ENCODE peak calls at places on chromosomes 3 and 15, in five cellular contexts. Z is PC-3, V is HepG2, I is endothelial cell of umbilical vein, S is PC-9. L is an unnamed sample.

GRCh38 chr3:4596596-4596995 is 103.4 kb downstream of the ITPR1 start:
- DNase-seq in I (no peak), S (no peak), Z (no peak), V (no peak), L (no peak)

GRCh38 chr3:8767667-8768363 is 1.6 kb downstream of the OXTR start:
- DNase-seq in Z (peak; percentile 79), S (no peak), V (peak; percentile 28), I (peak; percentile 28), L (no peak)

GRCh38 chr15:90151989-90152645 is 49.0 kb upstream of the SEMA4B start:
- DNase-seq in S (no peak), Z (no peak), I (no peak), V (no peak), L (no peak)

GRCh38 chr3:99716463-99716995 is 78.1 kb downstream of the COL8A1 start:
- DNase-seq in S (no peak), Z (no peak), I (no peak), V (no peak), L (no peak)

GRCh38 chr3:70550723-70551319 is 238.4 kb upstream of the MDFIC2 start:
- DNase-seq in I (peak; percentile 75), V (peak; percentile 42), Z (peak; percentile 44), S (no peak), L (peak; percentile 71)

GRCh38 chr3:194079702-194080172 is 56.2 kb upstream of the HES1 start:
- DNase-seq in Z (no peak), S (no peak), V (no peak), I (no peak), L (no peak)

GRCh38 chr15:51312132-51312531 is 26.3 kb downstream of the CYP19A1 start:
- DNase-seq in Z (peak; percentile 29), S (no peak), V (peak; percentile 89), I (no peak), L (no peak)

GRCh38 chr3:171457263-171458055 is 2.7 kb downstream of the TNIK start:
- DNase-seq in Z (no peak), V (no peak), I (no peak), S (no peak), L (no peak)

GRCh38 chr3:130892759-130893239 is 1.1 kb upstream of the ATP2C1 start:
- DNase-seq in Z (peak; percentile 70), V (peak; percentile 76), I (no peak), S (peak; percentile 64), L (peak; percentile 73)

GRCh38 chr3:158108596-158108995 is 1.3 kb upstream of the RSRC1 start:
- DNase-seq in S (no peak), I (no peak), V (no peak), Z (no peak), L (no peak)

GRCh38 chr3:158109295-158109803 is 540 bp upstream of the RSRC1 start:
- DNase-seq in Z (peak; percentile 3), V (no peak), I (no peak), S (no peak), L (no peak)

GRCh38 chr3:158105710-158106438 is at the start of gene SHOX2:
- DNase-seq in V (no peak), Z (no peak), S (peak; percentile 42), I (no peak), L (no peak)

GRCh38 chr3:158106773-158107461 is 697 bp upstream of the SHOX2 start:
- DNase-seq in S (no peak), I (peak; percentile 35), Z (no peak), V (no peak), L (no peak)

GRCh38 chr3:158107508-158108095 is 1.4 kb upstream of the SHOX2 start:
- DNase-seq in V (no peak), Z (no peak), S (no peak), I (peak; percentile 33), L (no peak)
- H3K27me3 ChIP-seq in V (peaks cover 10% of the 10 kb centered on the region), Z (no peaks in the 10 kb centered on the region), S (no peaks in the 10 kb centered on the region), I (peaks cover 70% of the 10 kb centered on the region), L (no peaks in the 10 kb centered on the region)

GRCh38 chr3:147389265-147390175 is 16.8 kb downstream of the ZIC4 start:
- DNase-seq in V (no peak), Z (no peak), I (no peak), S (no peak), L (no peak)

GRCh38 chr3:147391726-147392082 is 14.6 kb downstream of the ZIC4 start:
- DNase-seq in V (no peak), I (no peak), Z (no peak), S (no peak), L (no peak)

GRCh38 chr3:147392083-147392916 is 14.0 kb downstream of the ZIC4 start:
- DNase-seq in S (no peak), V (no peak), Z (no peak), I (peak; percentile 22), L (no peak)

GRCh38 chr3:147388395-147389264 is 17.7 kb downstream of the ZIC4 start:
- DNase-seq in S (no peak), Z (no peak), V (no peak), I (no peak), L (no peak)

DNA sequence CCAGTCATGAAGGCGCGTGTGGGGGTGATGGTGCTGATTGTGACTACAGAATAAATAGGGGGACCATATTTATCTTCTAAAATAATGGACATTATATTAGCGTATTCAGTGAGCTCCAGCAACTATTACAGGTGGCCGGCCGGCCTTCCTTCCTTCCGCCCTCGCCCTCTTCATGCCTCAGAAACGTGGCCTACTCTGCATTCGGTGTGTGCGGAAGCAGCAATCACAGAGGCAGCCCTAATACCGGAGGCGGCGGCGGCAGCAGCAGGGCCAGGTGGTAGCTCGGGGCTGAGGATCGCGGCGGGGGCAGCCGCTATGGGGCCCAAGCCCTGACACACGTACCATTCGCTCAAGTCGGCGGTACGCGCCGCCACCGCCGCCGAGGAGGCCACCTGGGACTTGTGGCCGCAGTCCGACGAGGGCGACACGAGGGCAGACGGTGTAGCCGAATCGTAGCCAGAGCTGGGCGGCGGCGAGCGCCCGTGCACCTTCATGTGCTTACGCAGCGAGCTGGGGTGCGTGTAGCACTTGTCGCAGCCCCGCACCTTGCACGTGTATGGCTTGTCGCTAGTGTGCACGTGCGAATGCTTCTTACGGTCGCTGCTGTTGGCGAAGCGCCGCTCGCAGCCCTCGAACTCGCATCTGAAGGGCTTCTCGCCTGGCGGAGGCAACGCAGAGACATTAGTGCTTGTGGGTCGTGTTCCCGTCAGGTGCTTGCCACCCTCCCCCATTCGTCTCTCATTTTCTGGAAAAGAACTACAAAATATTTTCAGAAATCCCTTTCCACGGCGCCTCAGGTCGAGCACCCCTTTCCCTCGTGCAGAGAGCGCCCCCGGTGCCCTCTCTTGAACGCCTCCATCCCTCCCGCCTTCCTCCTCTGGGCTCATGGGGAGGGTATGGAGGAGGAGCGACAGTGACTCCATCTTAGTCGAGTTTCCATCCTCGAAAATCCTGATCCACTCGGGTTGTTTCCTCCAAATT is 15.5 kb downstream of the ZIC4 start:
- DNase-seq in I (no peak), V (no peak), S (no peak), Z (no peak), L (no peak)
- TF ChIP-seq EZH2 in I (peak; percentile 99), V (no peak), S (no peak), Z (no peak), L (no peak)

GRCh38 chr3:132034097-132034485 is 723 bp downstream of the CPNE4 start:
- DNase-seq in I (no peak), S (no peak), V (no peak), Z (no peak), L (no peak)

GRCh38 chr3:132032959-132033358 is 1.9 kb downstream of the CPNE4 start:
- DNase-seq in I (no peak), Z (no peak), V (no peak), S (no peak), L (no peak)

GRCh38 chr3:132033471-132033870 is 1.3 kb downstream of the CPNE4 start:
- DNase-seq in Z (no peak), V (no peak), S (no peak), I (no peak), L (no peak)

GRCh38 chr3:132038198-132038825 is 3.5 kb upstream of the CPNE4 start:
- DNase-seq in V (peak; percentile 10), I (peak; percentile 17), Z (peak; percentile 60), S (peak; percentile 53), L (no peak)

DNA sequence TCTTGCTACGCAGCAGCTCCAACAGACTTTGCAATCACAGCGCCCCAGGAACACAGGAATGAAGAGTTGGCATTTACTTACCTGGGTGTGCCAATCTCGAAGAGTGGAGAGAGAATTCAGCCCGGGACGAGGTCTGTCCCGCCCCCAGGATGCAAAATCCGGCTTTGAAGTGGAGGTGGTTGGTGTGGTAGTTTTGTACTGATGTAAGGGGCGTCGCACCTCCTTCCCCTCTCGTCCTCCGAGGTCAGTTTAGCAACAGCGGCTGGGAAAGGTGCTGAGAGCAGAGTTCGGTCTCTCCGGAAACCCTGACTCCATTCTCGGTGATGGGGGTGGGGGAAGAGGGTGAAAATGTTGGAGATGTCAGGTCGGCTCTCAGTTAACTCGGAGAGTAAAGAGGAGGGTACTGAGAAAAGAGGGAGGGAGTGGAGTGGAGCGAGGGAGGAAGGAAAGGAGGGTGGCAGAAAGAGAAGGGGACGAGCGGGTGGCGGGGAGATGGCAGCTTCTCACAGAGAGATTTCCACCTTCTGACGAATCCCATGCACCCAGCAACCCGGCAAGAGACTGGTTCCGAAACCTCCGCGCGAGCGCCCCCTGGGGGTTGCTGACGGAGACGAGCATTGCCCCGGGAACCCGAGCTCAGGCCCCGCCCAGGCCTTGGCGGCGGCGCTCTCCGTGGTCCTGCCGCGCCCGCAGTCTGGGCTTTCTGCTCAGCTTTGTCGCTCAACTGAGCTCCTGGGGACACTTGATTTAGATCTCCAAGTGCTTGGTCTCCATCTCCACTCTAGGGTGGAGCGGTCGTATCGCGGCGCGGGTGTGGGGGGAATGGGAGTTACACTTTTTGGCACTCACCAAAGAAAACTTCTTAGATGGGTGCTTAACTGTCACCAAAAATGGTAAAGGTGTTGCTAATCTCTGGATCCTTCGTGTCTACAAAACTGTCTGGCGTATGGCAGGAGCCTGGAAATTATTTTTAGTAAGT is at the start of gene CPNE4:
- DNase-seq in Z (peak; percentile 10), S (peak; percentile 71), I (peak; percentile 60), V (peak; percentile 32), L (peak; percentile 58)
- H3K27me3 ChIP-seq in Z (no peaks in the 10 kb centered on the region), S (no peaks in the 10 kb centered on the region), I (peaks cover 31% of the 10 kb centered on the region), V (no peaks in the 10 kb centered on the region), L (no peaks in the 10 kb centered on the region)

DNA sequence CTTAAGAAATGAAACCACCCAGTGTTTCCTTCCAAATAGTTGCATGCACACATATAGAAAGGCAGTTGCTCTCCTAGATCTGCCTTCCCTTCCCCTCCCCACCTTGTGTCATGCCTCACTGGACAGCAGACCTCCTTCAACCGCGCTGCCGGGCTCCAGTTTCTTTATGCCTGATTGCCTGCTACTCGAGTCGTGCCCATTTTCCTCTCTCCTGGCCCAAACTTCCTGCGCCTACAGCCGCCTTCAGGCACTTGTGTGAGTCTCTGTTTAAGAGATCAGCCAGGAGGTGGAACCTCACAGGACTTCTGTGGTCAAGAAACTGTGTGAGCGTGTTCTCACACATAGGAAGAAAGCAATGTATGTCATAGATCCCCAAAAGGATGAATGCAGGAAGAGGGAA is 8.8 kb upstream of the FAM107A start:
- DNase-seq in I (no peak), S (no peak), Z (no peak), V (no peak), L (no peak)
- TF ChIP-seq EZH2 in I (peak; percentile 74), S (no peak), Z (no peak), V (no peak), L (no peak)

GRCh38 chr3:71934520-71934919 is 149.6 kb upstream of the PROK2 start:
- DNase-seq in V (no peak), Z (no peak), I (no peak), S (no peak), L (no peak)
- H3K27me3 ChIP-seq in V (peaks cover 1% of the 10 kb centered on the region), Z (peaks cover 77% of the 10 kb centered on the region), I (no peaks in the 10 kb centered on the region), S (peaks cover 64% of the 10 kb centered on the region), L (no peaks in the 10 kb centered on the region)

GRCh38 chr3:156816794-156817741 is 9.1 kb upstream of the LEKR1 start:
- DNase-seq in I (peak; percentile 86), Z (peak; percentile 95), V (no peak), S (peak; percentile 86), L (peak; percentile 29)
- TF ChIP-seq EZH2 in I (no peak), Z (no peak), V (no peak), S (no peak), L (no peak)

GRCh38 chr3:189809583-189809982 is 178.4 kb downstream of the TP63 start:
- DNase-seq in Z (no peak), S (no peak), V (no peak), I (no peak), L (no peak)
- H3K27me3 ChIP-seq in Z (no peaks in the 10 kb centered on the region), S (no peaks in the 10 kb centered on the region), V (no peaks in the 10 kb centered on the region), I (no peaks in the 10 kb centered on the region), L (no peaks in the 10 kb centered on the region)